ENCODE peak calls at places on chromosomes 5 and 9, in ten cellular contexts. X is fibroblast of mammary gland, U is B cell, J is lung, G is AG10803, M is endodermal cell, V is heart left ventricle, H is heart right ventricle, C is cardiac fibroblast, N is adrenal gland. F is an unnamed sample.

GRCh38 chr9:78707481-78707977 is 410.6 kb downstream of the PSAT1 start:
- DNase-seq in C (peak), N (no peak), J (no peak), H (no peak), U (no peak), M (no peak), X (no peak), G (peak), V (no peak), F (no peak)

GRCh38 chr9:93096811-93097382 is 880 bp downstream of the CARD19 start:
- DNase-seq in N (no peak), C (no peak), X (no peak), V (no peak), H (no peak), G (no peak), M (no peak), U (no peak), J (no peak), F (peak)

GRCh38 chr5:83048277-83048676 is 28.9 kb downstream of the TMEM167A start:
- DNase-seq in M (no peak), N (no peak), J (no peak), V (no peak), U (no peak), H (no peak), G (no peak), X (peak), C (peak), F (no peak)

GRCh38 chr9:136484153-136485048 is 1.6 kb upstream of the SEC16A start:
- DNase-seq in N (peak), M (no peak), G (peak), V (no peak), J (no peak), U (no peak), X (no peak), H (peak), C (peak), F (no peak)

GRCh38 chr9:124212381-124213050 is 45.2 kb upstream of the NEK6 start:
- DNase-seq in M (peak), N (no peak), V (no peak), H (no peak), J (no peak), U (no peak), G (peak), C (peak), X (peak), F (no peak)

GRCh38 chr5:37208883-37209808 is 40.0 kb downstream of the CPLANE1 start:
- DNase-seq in N (peak), M (no peak), H (peak), V (peak), C (peak), U (no peak), X (peak), G (peak), J (no peak), F (no peak)

GRCh38 chr9:123246534-123246933 is 21.9 kb downstream of the STRBP start:
- DNase-seq in X (no peak), J (no peak), M (no peak), U (no peak), G (no peak), H (no peak), V (no peak), N (no peak), C (peak), F (no peak)

GRCh38 chr5:179233909-179234562 is 111.2 kb downstream of the ADAMTS2 start:
- DNase-seq in V (no peak), M (peak), U (no peak), C (no peak), J (no peak), N (no peak), G (no peak), H (no peak), X (no peak), F (no peak)

GRCh38 chr5:127187711-127188110 is 102.9 kb upstream of the MEGF10 start:
- DNase-seq in N (peak), X (no peak), V (no peak), C (no peak), G (no peak), M (no peak), J (no peak), U (no peak), H (no peak), F (no peak)

GRCh38 chr5:96601811-96602244 is 60.3 kb upstream of the CAST start:
- DNase-seq in N (peak), M (peak), J (peak), X (peak), C (peak), G (peak), U (peak), H (no peak), V (no peak), F (no peak)

GRCh38 chr9:105681724-105682123 is 12.6 kb upstream of the TMEM38B start:
- DNase-seq in J (no peak), X (peak), G (peak), U (no peak), C (peak), N (no peak), M (no peak), V (no peak), H (no peak), F (no peak)

GRCh38 chr9:127200106-127200862 is 64.3 kb upstream of the GARNL3 start:
- DNase-seq in G (no peak), V (no peak), M (no peak), C (no peak), U (no peak), H (no peak), N (no peak), J (no peak), X (no peak), F (no peak)

GRCh38 chr5:78628260-78629024 is 20.1 kb downstream of the LHFPL2 start:
- DNase-seq in U (no peak), V (no peak), N (no peak), J (no peak), X (no peak), H (no peak), C (no peak), G (no peak), M (peak), F (no peak)

GRCh38 chr9:86503926-86504325 is 149.7 kb upstream of the TUT7 start:
- DNase-seq in H (no peak), M (no peak), J (no peak), V (no peak), U (no peak), C (no peak), X (no peak), G (peak), N (no peak), F (no peak)

GRCh38 chr9:72800326-72800994 is 152.4 kb downstream of the ALDH1A1 start:
- DNase-seq in V (no peak), C (no peak), H (no peak), X (no peak), J (no peak), U (no peak), M (no peak), G (no peak), N (no peak), F (no peak)

GRCh38 chr5:140109050-140109817 is 4.7 kb upstream of the PURA start:
- DNase-seq in X (peak), C (peak), J (no peak), U (no peak), H (no peak), G (peak), N (peak), M (no peak), V (no peak), F (peak)

GRCh38 chr5:133429046-133429445 is 183.3 kb downstream of the FSTL4 start:
- DNase-seq in C (no peak), V (no peak), H (no peak), M (no peak), U (no peak), J (no peak), X (no peak), N (no peak), G (no peak), F (no peak)

GRCh38 chr9:36876056-36876455 is 158.0 kb downstream of the PAX5 start:
- DNase-seq in N (no peak), C (no peak), H (no peak), G (no peak), X (no peak), V (no peak), M (no peak), U (no peak), J (no peak), F (no peak)

GRCh38 chr5:150021491-150022162 is 21.1 kb downstream of the HMGXB3 start:
- DNase-seq in X (peak), H (peak), J (no peak), V (no peak), M (peak), N (peak), G (no peak), C (peak), U (no peak), F (no peak)

GRCh38 chr9:93417538-93417937 is 33.9 kb upstream of the FAM120A start:
- DNase-seq in V (no peak), H (no peak), N (no peak), J (no peak), G (no peak), X (no peak), C (no peak), U (no peak), M (no peak), F (no peak)

GRCh38 chr5:67160985-67161384 is 35.6 kb downstream of the CD180 start:
- DNase-seq in H (no peak), V (no peak), U (no peak), G (peak), M (no peak), N (peak), J (no peak), X (peak), C (peak), F (no peak)

GRCh38 chr5:17167171-17167891 is 50.1 kb upstream of the BASP1 start:
- DNase-seq in U (no peak), M (no peak), V (no peak), C (no peak), H (no peak), J (no peak), G (no peak), X (no peak), N (no peak), F (no peak)

DNA sequence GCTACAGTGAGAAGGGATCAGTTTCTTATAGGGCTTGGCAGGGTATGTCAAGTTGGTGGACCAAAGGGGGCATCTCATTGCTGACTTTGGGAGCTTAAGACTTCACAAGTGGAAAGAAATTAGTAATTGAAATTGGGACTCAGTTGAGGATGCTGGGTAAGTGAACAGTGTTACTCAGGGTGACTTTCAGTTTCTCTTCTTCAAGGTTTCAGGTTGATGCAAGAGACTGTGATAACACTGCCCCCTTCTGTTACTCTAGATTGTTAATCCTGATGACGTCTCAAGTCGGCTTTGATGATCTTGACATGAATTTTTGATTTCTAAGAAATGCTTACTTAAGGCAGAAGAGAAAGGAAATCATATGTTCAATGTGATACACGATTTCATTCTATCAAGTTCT is 21.3 kb downstream of the KCTD16 start:
- DNase-seq in J (no peak), N (no peak), M (no peak), V (no peak), G (peak), H (no peak), U (peak), C (peak), X (peak), F (no peak)
- TF ChIP-seq CTCF in J (peak), N (peak), M (peak), V (peak), G (peak), H (no peak), U (peak), C (peak), X (peak), F (peak)

DNA sequence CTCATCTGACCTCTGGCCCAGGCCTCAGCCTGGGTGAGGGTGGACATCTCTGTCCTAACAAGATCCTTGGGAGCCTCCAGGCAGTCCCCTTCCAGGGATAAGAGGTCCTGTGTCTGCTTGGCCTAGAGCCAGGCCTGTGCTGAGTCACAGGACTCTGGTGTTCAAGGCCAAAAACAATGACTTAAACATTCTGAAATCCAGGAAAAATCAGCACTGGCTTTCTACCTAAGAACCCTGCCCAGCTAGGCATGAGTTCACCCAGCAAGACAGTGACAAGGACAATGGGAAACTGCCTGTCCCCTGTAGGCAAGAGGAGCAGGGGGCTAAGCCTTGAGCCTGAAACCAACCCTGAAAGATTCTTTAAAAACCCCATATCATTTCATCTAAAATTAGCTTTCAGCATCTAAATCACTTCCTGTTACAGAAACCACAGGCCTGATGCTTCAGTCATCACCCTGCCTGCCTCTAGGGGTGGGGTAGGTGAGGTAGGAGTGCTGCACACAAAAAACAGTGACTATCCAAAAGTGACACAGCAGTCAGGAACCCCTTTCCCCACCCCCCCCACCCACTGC is 29.9 kb downstream of the CSF2 start:
- DNase-seq in J (peak), M (no peak), N (peak), G (peak), U (peak), C (peak), X (peak), H (peak), V (peak), F (no peak)
- TF ChIP-seq CTCF in J (no peak), M (no peak), N (no peak), G (no peak), U (peak), C (peak), X (no peak), H (no peak), V (no peak), F (no peak)

GRCh38 chr9:134285215-134285845 is 40.9 kb upstream of the RXRA start:
- DNase-seq in H (no peak), X (no peak), M (no peak), N (no peak), G (no peak), C (no peak), V (no peak), J (no peak), U (no peak), F (no peak)

GRCh38 chr9:134287591-134288518 is 38.4 kb upstream of the RXRA start:
- DNase-seq in M (peak), H (peak), N (no peak), U (no peak), V (peak), G (no peak), X (no peak), J (no peak), C (no peak), F (peak)

GRCh38 chr9:134284741-134285140 is 41.5 kb upstream of the RXRA start:
- DNase-seq in V (no peak), G (no peak), N (no peak), X (no peak), J (no peak), U (no peak), M (no peak), H (no peak), C (no peak), F (no peak)

GRCh38 chr9:134288731-134289130 is 37.5 kb upstream of the RXRA start:
- DNase-seq in X (no peak), C (no peak), V (no peak), G (no peak), U (no peak), M (no peak), J (no peak), N (no peak), H (peak), F (peak)

GRCh38 chr9:134286513-134287245 is 39.6 kb upstream of the RXRA start:
- DNase-seq in J (no peak), V (peak), N (no peak), X (no peak), H (peak), G (peak), C (no peak), U (no peak), M (no peak), F (no peak)
- TF ChIP-seq CTCF in J (no peak), V (no peak), N (no peak), X (no peak), H (no peak), G (no peak), C (no peak), U (no peak), M (no peak), F (no peak)

GRCh38 chr5:24110019-24110615 is 534.7 kb downstream of the CDH10 start:
- DNase-seq in U (no peak), X (peak), M (no peak), J (no peak), H (no peak), V (no peak), N (no peak), G (peak), C (peak), F (no peak)
- TF ChIP-seq CTCF in U (no peak), X (peak), M (peak), J (no peak), H (no peak), V (peak), N (peak), G (peak), C (peak), F (peak)

DNA sequence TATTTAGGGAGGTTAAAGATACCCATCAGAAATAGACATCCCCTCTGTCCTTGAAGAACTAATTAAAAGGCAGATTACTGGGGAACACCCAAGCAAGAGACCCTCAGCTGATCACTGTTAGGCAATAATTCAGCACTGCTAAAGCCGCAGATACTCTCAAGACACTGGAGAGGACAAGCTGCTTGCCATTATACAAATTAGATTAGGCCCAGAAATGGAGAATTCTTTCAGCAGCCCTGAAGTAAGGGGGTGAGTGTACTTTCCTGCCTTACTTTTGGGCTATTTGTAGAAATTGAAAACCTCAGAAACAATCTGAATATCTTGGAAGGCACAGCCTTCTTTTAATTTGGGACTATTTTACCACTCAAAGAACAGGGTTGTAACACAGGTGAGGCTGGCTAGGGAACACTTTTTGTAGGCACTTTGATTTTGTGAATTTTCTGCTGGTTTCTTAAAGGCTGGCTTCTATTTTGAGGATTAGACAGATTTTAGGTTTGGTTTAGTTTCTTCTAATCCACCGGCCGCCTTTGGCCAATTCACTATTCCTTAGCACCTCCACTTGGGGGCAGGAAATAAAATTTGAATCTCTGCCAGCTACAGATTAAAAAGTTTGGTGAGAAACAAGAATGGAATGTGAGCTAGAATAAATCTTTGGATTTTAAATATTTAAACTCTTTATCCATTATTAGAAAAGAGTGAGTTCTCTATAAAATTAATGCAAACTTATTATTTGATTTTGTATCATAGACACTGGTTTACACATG is 106.0 kb downstream of the SMARCA2 start:
- DNase-seq in N (peak), V (no peak), X (peak), M (no peak), J (no peak), G (peak), C (peak), H (no peak), U (no peak), F (no peak)
- TF ChIP-seq CTCF in N (peak), V (no peak), X (peak), M (peak), J (no peak), G (peak), C (peak), H (peak), U (no peak), F (no peak)

GRCh38 chr9:70073193-70073592 is 29.5 kb downstream of the MAMDC2 start:
- DNase-seq in H (no peak), N (no peak), U (no peak), X (peak), M (no peak), J (no peak), G (no peak), V (no peak), C (peak), F (no peak)
- TF ChIP-seq CTCF in H (no peak), N (no peak), U (no peak), X (no peak), M (no peak), J (no peak), G (no peak), V (no peak), C (no peak), F (no peak)